ENCODE peak calls at places on chromosomes 3 and 15, in four cellular contexts. One of them, this sample, is unnamed.

GRCh38 chr15:70561885-70562284 is 201.5 kb downstream of the UACA start:
- DNase-seq in G401: no peak
- DNase-seq in hippocampal formation: no peak
- DNase-seq in Calu3: no peak
- DNase-seq in this sample: no peak

GRCh38 chr15:84684092-84684491 is 26.1 kb upstream of the NMB start:
- DNase-seq in G401: no peak
- DNase-seq in hippocampal formation: no peak
- DNase-seq in Calu3: no peak
- DNase-seq in this sample: no peak

GRCh38 chr15:94670436-94671034 is 439.2 kb downstream of the MCTP2 start:
- DNase-seq in G401: peak; percentile 57
- DNase-seq in hippocampal formation: peak; percentile 71
- DNase-seq in Calu3: no peak
- DNase-seq in this sample: peak; percentile 32

GRCh38 chr15:29978411-29979382 is 104.1 kb upstream of the GOLGA8J start:
- DNase-seq in G401: no peak
- DNase-seq in hippocampal formation: peak; percentile 57
- DNase-seq in Calu3: no peak
- DNase-seq in this sample: no peak

GRCh38 chr3:112247900-112248299 is 46.1 kb downstream of the SLC9C1 start:
- DNase-seq in G401: no peak
- DNase-seq in hippocampal formation: no peak
- DNase-seq in Calu3: no peak
- DNase-seq in this sample: no peak

GRCh38 chr15:87609474-87609873 is 647.1 kb downstream of the NTRK3 start:
- DNase-seq in G401: no peak
- DNase-seq in hippocampal formation: no peak
- DNase-seq in Calu3: no peak
- DNase-seq in this sample: no peak

GRCh38 chr15:43514241-43515057 is 3.0 kb upstream of the MAP1A start:
- DNase-seq in G401: peak; percentile 58
- DNase-seq in hippocampal formation: peak; percentile 80
- DNase-seq in Calu3: peak; percentile 11
- DNase-seq in this sample: no peak

GRCh38 chr15:48292458-48292857 is 38.8 kb upstream of the DUT start:
- DNase-seq in G401: no peak
- DNase-seq in hippocampal formation: no peak
- DNase-seq in Calu3: no peak
- DNase-seq in this sample: no peak

GRCh38 chr3:156356537-156357363 is 198.2 kb downstream of the SSR3 start:
- DNase-seq in G401: no peak
- DNase-seq in hippocampal formation: no peak
- DNase-seq in Calu3: no peak
- DNase-seq in this sample: no peak